ENCODE peak calls at places on chromosome 17, in six cellular contexts. One of them, this sample, is unnamed.

GRCh38 chr17:57735230-57735629 is 9.9 kb downstream of the CCDC182 start:
- DNase-seq in neural progenitor cell: no peak
- DNase-seq in dorsolateral prefrontal cortex: no peak
- DNase-seq in psoas muscle: no peak
- DNase-seq in GM23338: no peak
- DNase-seq in stomach: no peak
- DNase-seq in this sample: no peak

GRCh38 chr17:21304091-21304490 is 19.6 kb downstream of the MAP2K3 start:
- DNase-seq in neural progenitor cell: no peak
- DNase-seq in dorsolateral prefrontal cortex: peak
- DNase-seq in psoas muscle: peak
- DNase-seq in GM23338: no peak
- DNase-seq in stomach: no peak
- DNase-seq in this sample: peak

GRCh38 chr17:28940675-28941074 is 10.6 kb downstream of the PHF12 start:
- DNase-seq in neural progenitor cell: peak
- DNase-seq in dorsolateral prefrontal cortex: no peak
- DNase-seq in psoas muscle: peak
- DNase-seq in GM23338: no peak
- DNase-seq in stomach: no peak
- DNase-seq in this sample: no peak

GRCh38 chr17:3754458-3755334 is 31.0 kb downstream of the HASPIN start:
- DNase-seq in neural progenitor cell: peak
- DNase-seq in dorsolateral prefrontal cortex: no peak
- DNase-seq in psoas muscle: no peak
- DNase-seq in GM23338: peak
- DNase-seq in stomach: peak
- DNase-seq in this sample: peak

GRCh38 chr17:83162035-83162745 is 82.8 kb downstream of the METRNL start:
- DNase-seq in neural progenitor cell: no peak
- DNase-seq in dorsolateral prefrontal cortex: no peak
- DNase-seq in psoas muscle: no peak
- DNase-seq in GM23338: no peak
- DNase-seq in stomach: no peak
- DNase-seq in this sample: no peak

GRCh38 chr17:75981019-75981615 is 2.1 kb downstream of the TEN1 start:
- DNase-seq in neural progenitor cell: no peak
- DNase-seq in dorsolateral prefrontal cortex: no peak
- DNase-seq in psoas muscle: no peak
- DNase-seq in GM23338: no peak
- DNase-seq in stomach: no peak
- DNase-seq in this sample: no peak

GRCh38 chr17:18230288-18231141 is 5.1 kb downstream of the LLGL1 start:
- DNase-seq in neural progenitor cell: no peak
- DNase-seq in dorsolateral prefrontal cortex: peak
- DNase-seq in psoas muscle: no peak
- DNase-seq in GM23338: no peak
- DNase-seq in stomach: no peak
- DNase-seq in this sample: no peak

GRCh38 chr17:15453246-15453645 is 14.2 kb downstream of the CDRT4 start:
- DNase-seq in neural progenitor cell: no peak
- DNase-seq in dorsolateral prefrontal cortex: no peak
- DNase-seq in psoas muscle: no peak
- DNase-seq in GM23338: no peak
- DNase-seq in stomach: no peak
- DNase-seq in this sample: no peak

GRCh38 chr17:511833-512251 is 159.2 kb upstream of the RPH3AL start:
- DNase-seq in neural progenitor cell: no peak
- DNase-seq in dorsolateral prefrontal cortex: no peak
- DNase-seq in psoas muscle: no peak
- DNase-seq in GM23338: peak
- DNase-seq in stomach: no peak
- DNase-seq in this sample: no peak

GRCh38 chr17:83099570-83100181 is 20.3 kb downstream of the METRNL start:
- DNase-seq in neural progenitor cell: peak
- DNase-seq in dorsolateral prefrontal cortex: no peak
- DNase-seq in psoas muscle: no peak
- DNase-seq in GM23338: no peak
- DNase-seq in stomach: peak
- DNase-seq in this sample: peak

GRCh38 chr17:50932584-50932901 is 66.4 kb upstream of the TOB1 start:
- DNase-seq in neural progenitor cell: no peak
- DNase-seq in dorsolateral prefrontal cortex: no peak
- DNase-seq in psoas muscle: peak
- DNase-seq in GM23338: no peak
- DNase-seq in stomach: no peak
- DNase-seq in this sample: no peak
- H3K27ac ChIP-seq in neural progenitor cell: no peak
- H3K27ac ChIP-seq in dorsolateral prefrontal cortex: peak
- H3K27ac ChIP-seq in psoas muscle: peak
- H3K27ac ChIP-seq in GM23338: no peak
- H3K27ac ChIP-seq in stomach: peak
- H3K27ac ChIP-seq in this sample: no peak

DNA sequence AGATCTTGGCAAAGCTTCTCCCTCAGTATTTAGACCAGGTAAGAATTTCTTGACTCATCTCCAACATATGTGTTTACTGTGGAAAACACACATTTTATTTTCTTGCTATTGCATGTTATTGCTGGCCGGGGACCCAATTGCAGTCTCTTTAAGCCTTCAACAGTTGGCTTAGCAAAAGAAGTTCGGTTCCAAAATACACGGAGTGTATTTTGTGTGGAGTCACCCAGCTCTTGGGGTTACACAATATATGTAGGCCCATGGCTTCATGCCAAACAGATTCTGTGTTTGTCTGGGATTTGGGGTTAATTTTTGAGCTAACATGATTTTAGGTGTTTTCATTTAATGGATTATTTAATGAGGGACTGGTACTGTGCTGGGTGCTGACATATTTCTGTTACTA is 4.0 kb downstream of the ALDH3A2 start:
- DNase-seq in neural progenitor cell: no peak
- DNase-seq in dorsolateral prefrontal cortex: no peak
- DNase-seq in psoas muscle: no peak
- DNase-seq in GM23338: no peak
- DNase-seq in stomach: peak
- DNase-seq in this sample: no peak
- H3K27ac ChIP-seq in neural progenitor cell: no peak
- H3K27ac ChIP-seq in dorsolateral prefrontal cortex: peak
- H3K27ac ChIP-seq in psoas muscle: no peak
- H3K27ac ChIP-seq in GM23338: no peak
- H3K27ac ChIP-seq in stomach: no peak
- H3K27ac ChIP-seq in this sample: no peak

GRCh38 chr17:44584498-44584897 is 27.2 kb downstream of the FZD2 start:
- DNase-seq in neural progenitor cell: no peak
- DNase-seq in dorsolateral prefrontal cortex: no peak
- DNase-seq in psoas muscle: no peak
- DNase-seq in GM23338: no peak
- DNase-seq in stomach: no peak
- DNase-seq in this sample: no peak

GRCh38 chr17:44589316-44590071 is 32.2 kb downstream of the FZD2 start:
- DNase-seq in neural progenitor cell: no peak
- DNase-seq in dorsolateral prefrontal cortex: no peak
- DNase-seq in psoas muscle: no peak
- DNase-seq in GM23338: no peak
- DNase-seq in stomach: no peak
- DNase-seq in this sample: no peak

GRCh38 chr17:44591223-44591622 is 33.9 kb downstream of the FZD2 start:
- DNase-seq in neural progenitor cell: no peak
- DNase-seq in dorsolateral prefrontal cortex: no peak
- DNase-seq in psoas muscle: no peak
- DNase-seq in GM23338: no peak
- DNase-seq in stomach: no peak
- DNase-seq in this sample: no peak

GRCh38 chr17:44585315-44585714 is 28.0 kb downstream of the FZD2 start:
- DNase-seq in neural progenitor cell: no peak
- DNase-seq in dorsolateral prefrontal cortex: no peak
- DNase-seq in psoas muscle: no peak
- DNase-seq in GM23338: no peak
- DNase-seq in stomach: no peak
- DNase-seq in this sample: no peak

DNA sequence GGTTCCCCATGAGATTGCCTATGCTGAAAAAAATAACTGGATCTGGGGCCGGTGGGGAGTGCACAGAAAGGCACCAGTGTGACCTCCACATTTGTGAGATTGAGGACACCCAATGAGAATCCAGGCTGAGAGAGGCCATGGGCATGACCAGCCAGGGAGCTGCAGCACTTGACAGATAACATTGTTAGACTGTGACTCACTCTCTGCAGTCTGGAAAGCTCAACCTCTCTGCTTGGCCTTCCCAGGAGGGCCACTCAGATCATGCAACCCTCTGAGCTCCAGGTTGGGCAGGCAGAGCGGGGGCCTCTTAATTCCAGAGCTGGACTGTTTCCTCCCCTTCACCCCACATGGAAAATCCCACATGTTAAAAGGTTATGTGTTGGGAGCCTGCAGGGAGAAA is 30.1 kb downstream of the FZD2 start:
- DNase-seq in neural progenitor cell: no peak
- DNase-seq in dorsolateral prefrontal cortex: no peak
- DNase-seq in psoas muscle: no peak
- DNase-seq in GM23338: no peak
- DNase-seq in stomach: peak
- DNase-seq in this sample: no peak
- H3K27ac ChIP-seq in neural progenitor cell: no peak
- H3K27ac ChIP-seq in dorsolateral prefrontal cortex: no peak
- H3K27ac ChIP-seq in psoas muscle: no peak
- H3K27ac ChIP-seq in GM23338: no peak
- H3K27ac ChIP-seq in stomach: peak
- H3K27ac ChIP-seq in this sample: no peak

DNA sequence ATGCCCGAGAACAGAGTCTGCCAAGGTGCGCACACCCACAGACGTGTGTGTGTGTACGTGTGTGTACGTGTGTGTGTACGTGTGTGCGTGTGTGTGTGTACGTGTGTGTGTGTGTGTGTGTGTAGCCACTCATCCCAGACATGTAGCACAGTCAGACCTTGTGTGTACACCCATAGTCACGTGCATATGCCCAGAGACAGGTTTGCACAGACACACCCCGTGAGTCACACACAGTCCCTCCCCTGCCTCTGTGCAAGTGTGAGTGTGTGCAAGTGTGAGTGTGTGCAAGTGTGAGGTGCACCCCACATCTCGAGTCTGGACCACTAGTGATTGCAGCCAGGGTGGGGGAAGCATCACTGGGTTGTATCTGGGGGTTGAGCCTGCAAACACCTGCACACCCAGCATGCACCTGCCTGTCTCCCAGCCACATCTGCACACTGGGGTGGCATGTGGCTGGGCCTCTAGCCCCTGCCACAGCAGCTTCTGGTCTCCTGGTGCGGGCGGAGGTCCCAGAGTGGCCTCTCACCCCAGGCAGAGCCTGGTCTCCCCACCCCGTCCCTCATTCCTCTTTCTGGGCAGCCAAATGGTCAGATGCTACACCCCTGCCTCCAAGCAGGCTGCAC is 23.6 kb downstream of the BAHCC1 start:
- DNase-seq in neural progenitor cell: no peak
- DNase-seq in dorsolateral prefrontal cortex: no peak
- DNase-seq in psoas muscle: no peak
- DNase-seq in GM23338: no peak
- DNase-seq in stomach: no peak
- DNase-seq in this sample: no peak
- H3K27ac ChIP-seq in neural progenitor cell: no peak
- H3K27ac ChIP-seq in dorsolateral prefrontal cortex: peak
- H3K27ac ChIP-seq in psoas muscle: peak
- H3K27ac ChIP-seq in GM23338: no peak
- H3K27ac ChIP-seq in stomach: peak
- H3K27ac ChIP-seq in this sample: peak

GRCh38 chr17:78113804-78114785 is 14.5 kb downstream of the TMC6 start:
- DNase-seq in neural progenitor cell: no peak
- DNase-seq in dorsolateral prefrontal cortex: no peak
- DNase-seq in psoas muscle: peak
- DNase-seq in GM23338: no peak
- DNase-seq in stomach: no peak
- DNase-seq in this sample: no peak
- H3K27ac ChIP-seq in neural progenitor cell: no peak
- H3K27ac ChIP-seq in dorsolateral prefrontal cortex: peak
- H3K27ac ChIP-seq in psoas muscle: no peak
- H3K27ac ChIP-seq in GM23338: no peak
- H3K27ac ChIP-seq in stomach: no peak
- H3K27ac ChIP-seq in this sample: no peak

DNA sequence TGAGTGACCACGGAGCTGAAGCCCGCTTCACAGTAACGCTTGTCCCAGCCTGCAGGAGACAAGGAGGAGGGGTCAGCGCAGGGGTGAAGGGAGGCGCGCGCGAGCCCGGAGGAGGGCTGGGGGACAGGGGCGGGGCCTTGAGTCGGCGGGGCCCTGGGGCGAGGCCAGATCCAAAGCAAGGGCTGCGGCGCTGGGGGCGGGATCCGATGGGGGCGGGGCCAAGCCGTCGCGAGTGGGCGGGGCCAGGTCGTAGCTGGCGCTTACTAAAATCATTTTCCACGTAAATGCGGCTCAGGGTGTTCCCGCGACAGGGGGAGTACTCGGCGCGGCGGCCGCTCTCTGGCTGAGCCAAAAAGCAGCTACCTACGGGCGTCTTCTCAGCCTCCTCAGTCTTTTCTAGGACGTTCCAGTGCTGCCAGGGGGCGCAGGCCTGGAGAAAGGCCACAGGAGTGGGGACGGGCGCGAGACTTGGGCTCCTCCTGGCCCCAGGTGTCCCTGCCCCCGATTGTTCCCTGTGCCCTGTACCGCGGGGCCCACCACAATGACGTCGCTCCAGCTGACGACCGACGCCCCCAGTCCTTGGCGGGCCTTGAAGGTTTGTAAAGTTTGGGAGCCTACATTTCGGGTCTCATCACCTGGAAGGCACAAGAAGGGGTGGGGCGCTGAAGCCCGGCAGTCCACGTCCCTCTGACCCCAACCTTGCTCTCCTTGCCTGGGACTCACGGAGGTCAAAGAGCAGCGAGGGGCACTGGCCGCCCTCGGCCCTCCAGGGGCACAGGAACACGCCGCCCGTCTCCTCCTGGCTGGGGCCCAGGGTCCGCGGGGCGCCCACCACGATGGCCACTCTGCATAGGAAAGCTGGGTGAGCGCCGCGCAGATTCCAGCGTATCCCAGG is 3.9 kb downstream of the ITGA2B start:
- DNase-seq in neural progenitor cell: peak
- DNase-seq in dorsolateral prefrontal cortex: peak
- DNase-seq in psoas muscle: peak
- DNase-seq in GM23338: peak
- DNase-seq in stomach: peak
- DNase-seq in this sample: peak
- H3K27ac ChIP-seq in neural progenitor cell: no peak
- H3K27ac ChIP-seq in dorsolateral prefrontal cortex: no peak
- H3K27ac ChIP-seq in psoas muscle: no peak
- H3K27ac ChIP-seq in GM23338: no peak
- H3K27ac ChIP-seq in stomach: no peak
- H3K27ac ChIP-seq in this sample: no peak

GRCh38 chr17:63703556-63704258 is 3.8 kb upstream of the LIMD2 start:
- DNase-seq in neural progenitor cell: no peak
- DNase-seq in dorsolateral prefrontal cortex: no peak
- DNase-seq in psoas muscle: no peak
- DNase-seq in GM23338: no peak
- DNase-seq in stomach: no peak
- DNase-seq in this sample: no peak
- H3K27ac ChIP-seq in neural progenitor cell: no peak
- H3K27ac ChIP-seq in dorsolateral prefrontal cortex: peak
- H3K27ac ChIP-seq in psoas muscle: no peak
- H3K27ac ChIP-seq in GM23338: no peak
- H3K27ac ChIP-seq in stomach: no peak
- H3K27ac ChIP-seq in this sample: no peak

This sample was measured in pancreas.